ENCODE peak calls at places on chromosomes 2 and 18, in four cellular contexts. X is choroid plexus epithelial cell, B is AG04450, R is GM12865. Z is an unnamed sample.

GRCh38 chr2:233480490-233481202 is 85.9 kb downstream of the USP40 start:
- DNase-seq in R (no peak), X (peak; percentile 40), B (no peak), Z (no peak)

GRCh38 chr18:22813648-22814328 is 119.3 kb upstream of the RBBP8 start:
- DNase-seq in R (peak; percentile 50), B (no peak), X (peak; percentile 76), Z (peak; percentile 71)

GRCh38 chr18:42564761-42565160 is 550.7 kb downstream of the RIT2 start:
- DNase-seq in B (no peak), R (no peak), X (no peak), Z (no peak)

GRCh38 chr2:221572180-221572820 is at the start of gene EPHA4:
- DNase-seq in X (peak; percentile 88), B (peak; percentile 62), R (peak; percentile 77), Z (peak; percentile 87)

GRCh38 chr2:146108993-146109392 is 1589.1 kb upstream of the ZEB2 start:
- DNase-seq in R (no peak), B (no peak), X (peak; percentile 50), Z (no peak)

GRCh38 chr2:23390152-23390551 is 5.2 kb downstream of the KLHL29 start:
- DNase-seq in R (no peak), B (no peak), X (no peak), Z (no peak)

GRCh38 chr2:30374380-30374779 is 72.7 kb upstream of the LCLAT1 start:
- DNase-seq in R (no peak), X (no peak), B (no peak), Z (no peak)

GRCh38 chr2:3738454-3738853 is 35.1 kb downstream of the DCDC2C start:
- DNase-seq in R (peak; percentile 37), X (peak; percentile 74), B (no peak), Z (peak; percentile 14)

GRCh38 chr2:12750166-12750905 is 33.6 kb downstream of the TRIB2 start:
- DNase-seq in R (no peak), B (no peak), X (no peak), Z (no peak)
- TF ChIP-seq CTCF in R (no peak), B (no peak), X (no peak), Z (no peak)

GRCh38 chr2:66441651-66442365 is 6.9 kb downstream of the MEIS1 start:
- DNase-seq in X (peak; percentile 23), R (no peak), B (no peak), Z (no peak)

GRCh38 chr2:66438498-66439290 is 3.8 kb downstream of the MEIS1 start:
- DNase-seq in R (no peak), B (no peak), X (no peak), Z (no peak)

GRCh38 chr2:66439291-66440010 is 4.5 kb downstream of the MEIS1 start:
- DNase-seq in X (no peak), R (no peak), B (no peak), Z (peak; percentile 38)

GRCh38 chr2:66440692-66441091 is 5.8 kb downstream of the MEIS1 start:
- DNase-seq in B (no peak), R (no peak), X (peak; percentile 37), Z (peak; percentile 53)

GRCh38 chr2:66440011-66440542 is 5.2 kb downstream of the MEIS1 start:
- DNase-seq in B (no peak), R (no peak), X (peak; percentile 42), Z (peak; percentile 56)
- H3K4me3 ChIP-seq in B (peak overlapping the region; percentile 91), R (no peak overlapping the region), X (peak overlapping the region; percentile 73), Z (peak overlapping the region; percentile 92)

GRCh38 chr2:26077291-26077690 is 43.4 kb downstream of the RAB10 start:
- DNase-seq in X (no peak), R (no peak), B (no peak), Z (no peak)
- TF ChIP-seq CTCF in X (no peak), R (no peak), B (no peak), Z (no peak)

GRCh38 chr2:158967114-158967730 is 1.2 kb upstream of the TANC1 start:
- DNase-seq in B (no peak), R (no peak), X (peak; percentile 37), Z (no peak)
- H3K4me3 ChIP-seq in B (peak overlapping the region; percentile 65), R (no peak overlapping the region), X (peak overlapping the region; percentile 77), Z (peak overlapping the region; percentile 56)

GRCh38 chr2:27050281-27050995 is 1.0 kb upstream of the AGBL5 start:
- DNase-seq in R (peak; percentile 96), B (peak; percentile 95), X (peak; percentile 96), Z (peak; percentile 95)
- TF ChIP-seq CTCF in R (peak; percentile 7), B (peak; percentile 57), X (peak; percentile 47), Z (peak; percentile 37)

DNA sequence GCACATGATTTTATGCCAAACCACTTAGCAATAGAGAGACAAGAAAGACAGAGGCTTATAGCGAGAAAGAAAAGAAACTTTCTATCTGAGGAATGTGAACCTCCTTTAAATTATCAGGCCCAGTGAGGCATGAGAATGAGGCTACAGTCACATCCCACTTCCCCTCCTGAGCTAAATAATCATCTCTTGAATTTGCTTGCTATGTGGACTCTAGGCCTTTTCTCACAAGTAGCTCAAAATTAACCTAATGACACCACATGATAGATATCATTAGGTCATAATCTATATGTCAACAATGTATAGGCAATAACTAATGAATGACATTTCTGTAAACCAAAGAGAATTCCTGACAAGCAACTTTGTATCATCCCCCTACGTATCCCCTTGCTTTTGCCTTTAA is 301.5 kb upstream of the MGAT5 start:
- DNase-seq in R (peak; percentile 23), X (no peak), B (no peak), Z (no peak)
- H3K4me3 ChIP-seq in R (no peak overlapping the region), X (no peak overlapping the region), B (no peak overlapping the region), Z (no peak overlapping the region)

GRCh38 chr2:183038341-183039300 is at the start of gene NCKAP1:
- DNase-seq in X (peak; percentile 85), R (peak; percentile 87), B (peak; percentile 46), Z (peak; percentile 83)
- TF ChIP-seq CTCF in X (peak; percentile 48), R (peak; percentile 79), B (peak; percentile 48), Z (peak; percentile 26)

DNA sequence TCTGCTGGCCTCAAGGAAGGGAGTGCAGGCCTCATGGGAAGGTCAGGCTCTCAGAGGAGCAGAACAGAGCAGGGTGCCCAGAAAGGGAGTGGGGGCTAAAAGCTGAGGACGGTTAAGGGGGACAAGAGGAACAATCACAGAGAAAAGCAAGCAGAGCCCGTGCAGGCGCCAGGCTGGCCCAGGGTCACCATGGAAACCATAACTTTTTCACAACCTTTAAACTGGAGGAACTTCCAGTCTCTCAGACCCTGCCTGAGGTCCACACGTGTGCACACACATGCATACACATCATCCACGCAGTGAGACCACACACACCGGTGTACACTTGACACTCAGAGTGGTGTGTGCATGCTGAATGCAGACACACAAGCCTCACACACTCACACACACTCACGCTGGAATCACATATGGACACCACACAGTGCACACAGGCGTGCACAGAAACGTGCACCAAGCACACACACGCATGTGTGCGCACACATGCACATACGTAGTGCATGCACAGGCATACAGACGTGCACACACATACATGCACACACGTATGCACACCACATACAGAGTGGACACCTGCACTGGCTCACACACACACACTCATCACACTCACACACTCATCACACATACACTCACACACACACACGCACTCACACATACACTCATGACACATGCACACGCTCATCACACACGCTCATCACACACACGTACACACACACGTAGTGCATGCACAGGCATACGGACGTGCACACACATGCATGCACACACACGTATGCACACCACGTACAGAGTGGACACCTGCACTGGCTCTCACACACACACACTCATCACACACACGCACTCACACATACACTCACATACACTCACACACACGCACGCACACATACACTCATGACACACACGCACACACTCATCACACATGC is 37.2 kb upstream of the SNED1 start:
- DNase-seq in X (peak; percentile 68), B (no peak), R (no peak), Z (peak; percentile 34)
- H3K4me3 ChIP-seq in X (no peak overlapping the region), B (no peak overlapping the region), R (no peak overlapping the region), Z (no peak overlapping the region)

GRCh38 chr2:222861411-222862067 is 703 bp downstream of the ACSL3 start:
- DNase-seq in X (peak; percentile 37), B (no peak), R (peak; percentile 57), Z (peak; percentile 29)
- TF ChIP-seq CTCF in X (no peak), B (no peak), R (peak; percentile 11), Z (no peak)

DNA sequence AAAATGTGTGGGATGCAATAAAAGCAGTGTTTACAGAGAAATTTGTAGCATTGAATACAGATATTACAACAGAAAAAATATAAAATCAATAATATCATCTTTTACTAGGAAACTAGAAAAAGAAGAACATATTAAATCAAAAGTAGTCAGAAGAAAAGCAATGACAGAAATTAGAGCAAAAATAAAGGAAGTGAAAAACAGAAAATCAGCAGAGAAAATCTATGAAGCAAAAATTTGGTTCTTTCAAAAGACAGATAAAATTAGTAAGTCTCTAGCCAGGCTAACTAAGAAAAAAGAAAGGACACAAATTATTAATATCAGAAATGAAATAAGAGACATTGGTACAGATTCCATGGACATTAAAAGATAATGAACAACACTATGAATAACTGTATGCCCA is 212.0 kb upstream of the MGAT5 start:
- DNase-seq in X (no peak), B (no peak), R (no peak), Z (no peak)
- H3K4me3 ChIP-seq in X (no peak overlapping the region), B (no peak overlapping the region), R (no peak overlapping the region), Z (no peak overlapping the region)

Z was measured in fibroblast of pulmonary artery.